ENCODE peak calls at places on chromosomes 11 and 22, in eight cellular contexts. B is GM19239, T is lung microvascular endothelial cell, Y is GM12878, D is testis, W is NCI-H1092 treated with DMSO at 0.1 percent for 48 hours, K is GM18507, U is head of caudate nucleus. Q is an unnamed sample.

GRCh38 chr22:22578702-22579424 is 19.8 kb upstream of the PRAME start:
- DNase-seq in T (no peak), U (no peak), W (no peak), Y (no peak), B (no peak), D (no peak), K (no peak), Q (no peak)

GRCh38 chr11:17352925-17353227 is 1.3 kb downstream of the NCR3LG1 start:
- DNase-seq in W (peak), K (no peak), B (peak), T (peak), D (peak), Y (no peak), U (no peak), Q (peak)

GRCh38 chr11:17778956-17779860 is 44.6 kb downstream of the KCNC1 start:
- DNase-seq in Y (no peak), U (no peak), W (no peak), T (no peak), D (no peak), B (no peak), K (no peak), Q (no peak)

GRCh38 chr22:37953062-37953436 is 352 bp downstream of the C22orf23 start:
- DNase-seq in W (no peak), B (no peak), K (no peak), T (no peak), Y (no peak), U (no peak), D (no peak), Q (no peak)

GRCh38 chr11:94272738-94273313 is 31.6 kb upstream of the IZUMO1R start:
- DNase-seq in Y (no peak), T (no peak), U (no peak), W (no peak), K (no peak), D (peak), B (no peak), Q (peak)

GRCh38 chr11:22668005-22668796 is 1.8 kb downstream of the GAS2 start:
- DNase-seq in T (no peak), Y (no peak), B (no peak), W (no peak), K (no peak), U (no peak), D (no peak), Q (no peak)

GRCh38 chr22:45888221-45889092 is 88.5 kb downstream of the WNT7B start:
- DNase-seq in D (no peak), T (no peak), K (no peak), U (no peak), B (no peak), Y (no peak), W (no peak), Q (no peak)

GRCh38 chr22:37068859-37069258 is 17.3 kb downstream of the KCTD17 start:
- DNase-seq in W (no peak), T (peak), U (no peak), K (no peak), D (peak), B (no peak), Y (no peak), Q (no peak)

GRCh38 chr11:6402561-6402981 is 12.3 kb downstream of the SMPD1 start:
- DNase-seq in T (no peak), U (no peak), D (no peak), K (peak), W (no peak), B (peak), Y (peak), Q (peak)